ENCODE peak calls at places on chromosomes 7 and 10, in five cellular contexts. D is NCI-H1694; B is GM12865; L is NCI-H1105 treated with DMSO at 0.1 percent for 48 hours; Q is NK-92 treated with Interleukin-12 subunit alpha and Interleukin-12 subunit beta, amount 100 ng/mL, for 24 hours. H is an unnamed sample.

GRCh38 chr7:133777701-133778100 is 349.4 kb upstream of the LRGUK start:
- DNase-seq in Q (no peak), D (no peak), L (no peak), B (no peak), H (no peak)

GRCh38 chr10:89522463-89522862 is 12.9 kb downstream of the SLC16A12 start:
- DNase-seq in B (no peak), L (no peak), D (no peak), Q (no peak), H (no peak)

GRCh38 chr10:97731346-97732051 is 5.4 kb upstream of the ZFYVE27 start:
- DNase-seq in L (peak; percentile 55), Q (no peak), D (peak; percentile 60), B (peak; percentile 71), H (no peak)

GRCh38 chr10:113475381-113475807 is 77.5 kb upstream of the HABP2 start:
- DNase-seq in L (no peak), Q (no peak), B (no peak), D (no peak), H (no peak)

GRCh38 chr7:108480311-108480710 is 24.1 kb upstream of the NRCAM start:
- DNase-seq in Q (no peak), B (no peak), D (no peak), L (no peak), H (no peak)

GRCh38 chr7:108592633-108593277 is 23.1 kb downstream of the DNAJB9 start:
- DNase-seq in D (peak; percentile 97), Q (no peak), B (no peak), L (peak; percentile 87), H (no peak)

GRCh38 chr7:102874166-102874829 is 38.5 kb upstream of the LRRC17 start:
- DNase-seq in L (no peak), Q (peak; percentile 6), D (no peak), B (peak; percentile 75), H (peak; percentile 51)

GRCh38 chr7:27128776-27129728 is 1.5 kb downstream of the HOXA4 start:
- DNase-seq in B (no peak), L (no peak), D (no peak), Q (no peak), H (no peak)